ENCODE peak calls at places on chromosomes 11 and 22, in eight cellular contexts. H is GM12878, R is GM23338, I is SK-N-SH, G is HCT116, P is HepG2, D is K562, J is HL-60. U is an unnamed sample.

GRCh38 chr11:80103149-80103859 is 662.5 kb upstream of the TENM4 start:
- DNase-seq in P (peak; percentile 15), G (no peak), D (no peak), J (no peak), I (no peak), R (no peak), H (no peak), U (peak; percentile 2)

GRCh38 chr11:19869946-19870589 is 157.4 kb downstream of the NAV2 start:
- DNase-seq in I (no peak), R (no peak), G (no peak), P (no peak), J (no peak), H (no peak), D (no peak), U (no peak)

GRCh38 chr11:63769719-63770443 is 1.3 kb upstream of the ZFTA start:
- DNase-seq in R (peak; percentile 58), G (no peak), H (no peak), D (no peak), I (no peak), P (no peak), J (no peak), U (no peak)

GRCh38 chr22:27551402-27551801 is 250.2 kb downstream of the MN1 start:
- DNase-seq in G (no peak), J (no peak), P (no peak), D (no peak), R (no peak), H (no peak), I (no peak), U (no peak)

GRCh38 chr22:28030442-28030841 is 111.4 kb upstream of the PITPNB start:
- DNase-seq in D (no peak), R (no peak), I (no peak), J (no peak), G (no peak), P (no peak), H (no peak), U (no peak)

GRCh38 chr11:67369801-67370284 is 3.6 kb downstream of the CLCF1 start:
- DNase-seq in R (no peak), D (no peak), G (no peak), P (no peak), I (no peak), H (no peak), J (no peak), U (no peak)

GRCh38 chr11:3014314-3014938 is 22.3 kb upstream of the NAP1L4 start:
- DNase-seq in R (no peak), I (no peak), G (no peak), P (no peak), D (no peak), J (no peak), H (no peak), U (no peak)

GRCh38 chr22:23772315-23773246 is at the start of gene MMP11:
- DNase-seq in P (no peak), J (no peak), I (peak; percentile 95), G (no peak), R (peak; percentile 82), D (peak; percentile 83), H (no peak), U (no peak)

GRCh38 chr11:100980156-100980555 is 149.5 kb downstream of the PGR start:
- DNase-seq in J (no peak), D (no peak), P (peak; percentile 3), I (no peak), H (no peak), G (no peak), R (peak; percentile 60), U (no peak)

GRCh38 chr22:36365020-36365411 is 22.8 kb downstream of the MYH9 start:
- DNase-seq in P (no peak), J (no peak), R (no peak), I (no peak), H (no peak), D (peak; percentile 49), G (peak; percentile 76), U (peak; percentile 82)

GRCh38 chr11:2776351-2777061 is 76.7 kb upstream of the KCNQ1OT1 start:
- DNase-seq in R (no peak), P (no peak), G (no peak), J (no peak), D (no peak), H (no peak), I (no peak), U (no peak)

GRCh38 chr22:27331526-27332281 is 469.9 kb downstream of the MN1 start:
- DNase-seq in I (peak; percentile 81), J (peak; percentile 27), G (no peak), R (peak; percentile 77), H (no peak), P (peak; percentile 6), D (no peak), U (no peak)

GRCh38 chr22:36356708-36357694 is 30.8 kb downstream of the MYH9 start:
- DNase-seq in J (peak; percentile 45), D (no peak), G (no peak), H (no peak), R (no peak), I (no peak), P (no peak), U (no peak)

GRCh38 chr11:93458286-93458685 is 84.9 kb downstream of the SMCO4 start:
- DNase-seq in D (no peak), I (no peak), J (no peak), H (no peak), R (no peak), P (no peak), G (no peak), U (no peak)

GRCh38 chr11:110599207-110599606 is 113.0 kb downstream of the ARHGAP20 start:
- DNase-seq in H (no peak), D (no peak), P (no peak), G (no peak), I (no peak), J (no peak), R (no peak), U (no peak)

GRCh38 chr11:93013646-93014045 is 44.2 kb downstream of the MTNR1B start:
- DNase-seq in G (no peak), H (no peak), D (no peak), I (no peak), J (no peak), P (no peak), R (no peak), U (no peak)

GRCh38 chr11:96337541-96338530 is 5.2 kb downstream of the MAML2 start:
- DNase-seq in G (no peak), R (no peak), D (peak; percentile 35), H (no peak), P (no peak), I (no peak), J (no peak), U (no peak)

GRCh38 chr22:17806437-17806836 is 32.2 kb upstream of the BID start:
- DNase-seq in J (no peak), D (no peak), P (no peak), I (no peak), G (no peak), R (no peak), H (no peak), U (no peak)
- TF ChIP-seq REST in J (no peak), D (no peak), P (no peak), I (no peak), G (no peak), R (no peak), H (no peak), U (no peak)

DNA sequence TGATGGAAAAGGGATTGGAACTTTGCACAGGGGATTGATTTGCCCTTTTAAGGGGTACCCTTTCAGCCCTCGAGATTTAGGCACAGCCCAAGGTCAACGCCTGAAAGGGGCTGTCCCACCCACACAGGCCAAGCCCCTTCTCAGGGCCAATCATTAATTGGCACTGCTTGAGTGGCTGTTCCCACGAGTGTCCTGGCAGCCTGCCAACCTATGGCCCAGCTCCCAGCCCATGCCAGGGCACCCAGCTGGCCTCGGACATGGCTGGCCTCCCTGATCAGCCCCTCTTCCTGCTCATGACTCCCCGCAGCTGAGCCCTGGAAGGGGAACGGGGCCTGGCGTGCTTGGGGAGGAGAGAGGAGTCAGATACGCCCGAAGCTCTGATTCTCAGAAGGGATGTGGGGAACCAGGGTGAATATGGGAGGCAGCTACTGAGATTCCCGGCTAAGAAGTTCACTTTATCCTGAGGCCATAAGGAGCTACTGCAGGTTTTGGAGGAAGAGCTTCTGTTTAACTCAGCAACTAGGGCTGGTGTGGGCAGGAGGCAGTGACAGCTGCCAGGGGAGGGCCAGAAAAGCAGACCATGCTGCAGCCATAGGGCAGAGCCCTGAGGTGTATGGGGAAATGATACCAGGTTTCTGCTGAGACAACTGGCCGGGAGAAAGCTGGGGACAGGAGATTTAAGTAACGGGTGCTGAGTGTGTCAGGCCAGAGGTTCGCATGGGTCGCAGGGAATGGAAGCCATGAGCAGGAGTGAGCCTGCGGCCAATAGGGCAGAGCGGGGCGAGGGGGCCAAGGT is 30.0 kb downstream of the WNT7B start:
- DNase-seq in J (no peak), I (peak; percentile 57), P (no peak), D (no peak), G (no peak), H (no peak), R (no peak), U (no peak)
- H3K27me3 ChIP-seq in J (peaks cover 9% of the 10 kb centered on the region), I (no peaks in the 10 kb centered on the region), P (peaks cover 65% of the 10 kb centered on the region), D (peaks cover 3% of the 10 kb centered on the region), G (no peaks in the 10 kb centered on the region), H (no peaks in the 10 kb centered on the region), R (no peaks in the 10 kb centered on the region), U (no peaks in the 10 kb centered on the region)

DNA sequence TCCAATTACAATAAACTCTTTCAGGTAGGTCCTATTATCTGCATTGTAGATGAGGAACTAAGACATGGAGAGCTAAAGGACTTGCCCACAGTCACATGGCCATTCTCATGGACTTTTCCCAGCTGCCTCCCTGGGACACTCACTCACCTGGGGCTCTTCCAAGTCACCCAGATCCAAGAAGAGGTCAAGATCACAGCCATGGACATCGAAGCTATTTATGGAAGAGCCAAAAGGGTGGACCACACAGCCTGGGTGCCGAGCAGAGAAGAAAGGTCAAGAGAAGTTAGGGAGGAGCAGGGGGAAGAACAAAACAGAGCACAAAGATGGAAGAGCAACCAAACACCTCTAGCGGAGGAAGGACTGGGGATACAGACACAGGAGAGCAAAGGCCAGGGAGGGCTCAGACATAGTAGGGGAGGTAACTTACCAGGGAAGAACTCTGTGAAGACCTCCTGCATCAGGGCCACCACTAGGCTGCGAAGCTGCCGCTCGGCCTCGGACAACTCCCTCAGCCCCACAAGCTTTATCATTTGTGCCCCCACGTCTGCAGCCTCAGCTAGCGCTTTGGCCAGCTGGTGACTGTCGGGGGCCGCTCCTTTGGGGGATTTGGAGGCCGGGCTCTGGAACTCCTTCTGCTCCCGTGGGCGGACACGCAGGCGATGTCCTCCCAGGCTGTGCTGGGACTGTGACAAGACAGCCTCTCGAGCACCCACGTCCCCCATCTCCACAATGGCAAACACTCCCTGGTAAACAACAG is 7.4 kb upstream of the EEF1G start:
- DNase-seq in H (no peak), P (no peak), R (no peak), J (no peak), D (no peak), I (no peak), G (no peak), U (no peak)
- H3K27ac ChIP-seq in H (no peak overlapping the region), P (no peak overlapping the region), R (no peak overlapping the region), J (no peak overlapping the region), D (no peak overlapping the region), I (no peak overlapping the region), G (no peak overlapping the region), U (no peak overlapping the region)

DNA sequence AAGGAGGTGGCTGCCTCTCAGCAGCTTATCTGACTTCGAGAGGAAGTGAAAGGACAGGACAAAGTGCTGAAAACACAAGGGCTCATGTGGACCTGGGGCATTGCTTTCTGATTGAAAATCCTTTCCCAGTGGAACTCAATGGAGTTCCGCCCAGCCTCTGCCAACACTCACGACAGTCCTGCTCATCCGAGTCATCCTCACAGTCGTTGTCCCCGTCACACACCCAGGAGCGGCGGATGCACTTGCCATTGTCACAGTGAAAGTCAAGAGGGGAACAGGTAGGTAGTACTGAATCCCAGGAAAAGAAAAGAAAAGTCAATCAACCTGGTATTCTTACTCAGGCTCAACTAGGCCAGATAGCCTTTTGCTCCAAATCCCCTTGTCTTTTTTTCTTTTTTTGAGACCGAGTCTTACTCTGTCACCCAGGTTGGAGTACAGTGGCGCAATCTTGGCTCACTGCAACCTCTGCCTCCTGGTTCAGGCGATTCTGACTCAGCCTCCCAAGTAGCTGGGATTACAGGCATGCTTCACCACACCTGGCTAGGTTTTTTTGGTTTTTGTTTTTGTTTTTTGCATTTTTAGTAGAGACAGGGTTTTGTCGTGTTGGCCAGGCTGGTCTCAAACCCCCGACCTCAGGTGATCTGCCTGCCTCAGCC is 18.1 kb downstream of the LRP4 start:
- DNase-seq in I (no peak), D (no peak), G (no peak), H (no peak), P (no peak), R (no peak), J (no peak), U (no peak)
- TF ChIP-seq REST in I (no peak), D (no peak), G (no peak), H (no peak), P (no peak), R (no peak), J (no peak), U (no peak)

U was measured in Panc1.